ENCODE peak calls at places on chromosomes 11 and 22, in ten cellular contexts. One of them, this sample, is unnamed.
A peak's percentile ranks its signal among the peaks of the same experiment; 100 is the strongest.

GRCh38 chr22:46075764-46076531 is 74.4 kb upstream of the PPARA start:
- DNase-seq in NCI-H2029: no peak
- DNase-seq in CMK: no peak
- DNase-seq in activated T-cell treated with anti-CD3 and anti-CD28 coated beads, Interleukin-2, amount 50 U/mL, for 72 hours: no peak
- DNase-seq in CD8-positive, alpha-beta T cell: no peak
- DNase-seq in astrocyte of the cerebellum: no peak
- DNase-seq in effector memory CD8-positive, alpha-beta T cell: no peak
- DNase-seq in mesenteric fat pad: peak; percentile 81
- DNase-seq in GM23338: no peak
- DNase-seq in germinal center: no peak
- DNase-seq in this sample: no peak

GRCh38 chr11:128453444-128454336 is 133.7 kb downstream of the ETS1 start:
- DNase-seq in NCI-H2029: peak; percentile 48
- DNase-seq in CMK: no peak
- DNase-seq in activated T-cell treated with anti-CD3 and anti-CD28 coated beads, Interleukin-2, amount 50 U/mL, for 72 hours: no peak
- DNase-seq in CD8-positive, alpha-beta T cell: no peak
- DNase-seq in astrocyte of the cerebellum: peak; percentile 97
- DNase-seq in effector memory CD8-positive, alpha-beta T cell: no peak
- DNase-seq in mesenteric fat pad: no peak
- DNase-seq in GM23338: no peak
- DNase-seq in germinal center: no peak
- DNase-seq in this sample: no peak

GRCh38 chr11:72775288-72776110 is 18.3 kb downstream of the STARD10 start:
- DNase-seq in NCI-H2029: no peak
- DNase-seq in CMK: no peak
- DNase-seq in activated T-cell treated with anti-CD3 and anti-CD28 coated beads, Interleukin-2, amount 50 U/mL, for 72 hours: no peak
- DNase-seq in CD8-positive, alpha-beta T cell: no peak
- DNase-seq in astrocyte of the cerebellum: no peak
- DNase-seq in effector memory CD8-positive, alpha-beta T cell: no peak
- DNase-seq in mesenteric fat pad: no peak
- DNase-seq in GM23338: no peak
- DNase-seq in germinal center: no peak
- DNase-seq in this sample: no peak

GRCh38 chr11:13959001-13959400 is 3.5 kb upstream of the SPON1 start:
- DNase-seq in NCI-H2029: no peak
- DNase-seq in CMK: no peak
- DNase-seq in activated T-cell treated with anti-CD3 and anti-CD28 coated beads, Interleukin-2, amount 50 U/mL, for 72 hours: no peak
- DNase-seq in CD8-positive, alpha-beta T cell: no peak
- DNase-seq in astrocyte of the cerebellum: no peak
- DNase-seq in effector memory CD8-positive, alpha-beta T cell: no peak
- DNase-seq in mesenteric fat pad: no peak
- DNase-seq in GM23338: no peak
- DNase-seq in germinal center: no peak
- DNase-seq in this sample: no peak

GRCh38 chr11:47464479-47464878 is 15.5 kb upstream of the RAPSN start:
- DNase-seq in NCI-H2029: peak; percentile 60
- DNase-seq in CMK: no peak
- DNase-seq in activated T-cell treated with anti-CD3 and anti-CD28 coated beads, Interleukin-2, amount 50 U/mL, for 72 hours: no peak
- DNase-seq in CD8-positive, alpha-beta T cell: no peak
- DNase-seq in astrocyte of the cerebellum: no peak
- DNase-seq in effector memory CD8-positive, alpha-beta T cell: no peak
- DNase-seq in mesenteric fat pad: no peak
- DNase-seq in GM23338: peak; percentile 59
- DNase-seq in germinal center: no peak
- DNase-seq in this sample: peak; percentile 59

GRCh38 chr22:28345304-28345703 is 334.3 kb downstream of the TTC28 start:
- DNase-seq in NCI-H2029: no peak
- DNase-seq in CMK: no peak
- DNase-seq in activated T-cell treated with anti-CD3 and anti-CD28 coated beads, Interleukin-2, amount 50 U/mL, for 72 hours: no peak
- DNase-seq in CD8-positive, alpha-beta T cell: no peak
- DNase-seq in astrocyte of the cerebellum: no peak
- DNase-seq in effector memory CD8-positive, alpha-beta T cell: no peak
- DNase-seq in mesenteric fat pad: no peak
- DNase-seq in GM23338: peak; percentile 29
- DNase-seq in germinal center: no peak
- DNase-seq in this sample: no peak

GRCh38 chr11:130510407-130511006 is 62.1 kb downstream of the ADAMTS15 start:
- DNase-seq in NCI-H2029: no peak
- DNase-seq in CMK: no peak
- DNase-seq in activated T-cell treated with anti-CD3 and anti-CD28 coated beads, Interleukin-2, amount 50 U/mL, for 72 hours: no peak
- DNase-seq in CD8-positive, alpha-beta T cell: no peak
- DNase-seq in astrocyte of the cerebellum: peak; percentile 41
- DNase-seq in effector memory CD8-positive, alpha-beta T cell: no peak
- DNase-seq in mesenteric fat pad: no peak
- DNase-seq in GM23338: no peak
- DNase-seq in germinal center: no peak
- DNase-seq in this sample: no peak

GRCh38 chr11:107924306-107924705 is 3.9 kb upstream of the RAB39A start:
- DNase-seq in NCI-H2029: no peak
- DNase-seq in CMK: no peak
- DNase-seq in activated T-cell treated with anti-CD3 and anti-CD28 coated beads, Interleukin-2, amount 50 U/mL, for 72 hours: no peak
- DNase-seq in CD8-positive, alpha-beta T cell: no peak
- DNase-seq in astrocyte of the cerebellum: no peak
- DNase-seq in effector memory CD8-positive, alpha-beta T cell: no peak
- DNase-seq in mesenteric fat pad: no peak
- DNase-seq in GM23338: no peak
- DNase-seq in germinal center: no peak
- DNase-seq in this sample: no peak

GRCh38 chr11:18752502-18752901 is 26.5 kb upstream of the IGSF22 start:
- DNase-seq in NCI-H2029: no peak
- DNase-seq in CMK: no peak
- DNase-seq in activated T-cell treated with anti-CD3 and anti-CD28 coated beads, Interleukin-2, amount 50 U/mL, for 72 hours: no peak
- DNase-seq in CD8-positive, alpha-beta T cell: no peak
- DNase-seq in astrocyte of the cerebellum: no peak
- DNase-seq in effector memory CD8-positive, alpha-beta T cell: no peak
- DNase-seq in mesenteric fat pad: no peak
- DNase-seq in GM23338: no peak
- DNase-seq in germinal center: no peak
- DNase-seq in this sample: no peak

GRCh38 chr11:59776210-59777066 is 21.3 kb downstream of the STX3 start:
- DNase-seq in NCI-H2029: no peak
- DNase-seq in CMK: no peak
- DNase-seq in activated T-cell treated with anti-CD3 and anti-CD28 coated beads, Interleukin-2, amount 50 U/mL, for 72 hours: no peak
- DNase-seq in CD8-positive, alpha-beta T cell: no peak
- DNase-seq in astrocyte of the cerebellum: peak; percentile 41
- DNase-seq in effector memory CD8-positive, alpha-beta T cell: no peak
- DNase-seq in mesenteric fat pad: no peak
- DNase-seq in GM23338: no peak
- DNase-seq in germinal center: no peak
- DNase-seq in this sample: no peak

GRCh38 chr11:2847511-2847910 is 38.1 kb downstream of the CDKN1C start:
- DNase-seq in NCI-H2029: no peak
- DNase-seq in CMK: no peak
- DNase-seq in activated T-cell treated with anti-CD3 and anti-CD28 coated beads, Interleukin-2, amount 50 U/mL, for 72 hours: no peak
- DNase-seq in CD8-positive, alpha-beta T cell: no peak
- DNase-seq in astrocyte of the cerebellum: no peak
- DNase-seq in effector memory CD8-positive, alpha-beta T cell: no peak
- DNase-seq in mesenteric fat pad: no peak
- DNase-seq in GM23338: no peak
- DNase-seq in germinal center: no peak
- DNase-seq in this sample: no peak

GRCh38 chr11:128968916-128969315 is 26.2 kb upstream of the TP53AIP1 start:
- DNase-seq in NCI-H2029: no peak
- DNase-seq in CMK: no peak
- DNase-seq in activated T-cell treated with anti-CD3 and anti-CD28 coated beads, Interleukin-2, amount 50 U/mL, for 72 hours: no peak
- DNase-seq in CD8-positive, alpha-beta T cell: no peak
- DNase-seq in astrocyte of the cerebellum: no peak
- DNase-seq in effector memory CD8-positive, alpha-beta T cell: no peak
- DNase-seq in mesenteric fat pad: no peak
- DNase-seq in GM23338: peak; percentile 17
- DNase-seq in germinal center: no peak
- DNase-seq in this sample: no peak

GRCh38 chr11:34495724-34496377 is 17.7 kb downstream of the ELF5 start:
- DNase-seq in NCI-H2029: no peak
- DNase-seq in CMK: no peak
- DNase-seq in activated T-cell treated with anti-CD3 and anti-CD28 coated beads, Interleukin-2, amount 50 U/mL, for 72 hours: no peak
- DNase-seq in CD8-positive, alpha-beta T cell: no peak
- DNase-seq in astrocyte of the cerebellum: peak; percentile 50
- DNase-seq in effector memory CD8-positive, alpha-beta T cell: no peak
- DNase-seq in mesenteric fat pad: no peak
- DNase-seq in GM23338: no peak
- DNase-seq in germinal center: no peak
- DNase-seq in this sample: no peak

GRCh38 chr11:68328374-68329091 is 16.1 kb downstream of the LRP5 start:
- DNase-seq in NCI-H2029: no peak
- DNase-seq in CMK: no peak
- DNase-seq in activated T-cell treated with anti-CD3 and anti-CD28 coated beads, Interleukin-2, amount 50 U/mL, for 72 hours: no peak
- DNase-seq in CD8-positive, alpha-beta T cell: peak; percentile 28
- DNase-seq in astrocyte of the cerebellum: no peak
- DNase-seq in effector memory CD8-positive, alpha-beta T cell: no peak
- DNase-seq in mesenteric fat pad: no peak
- DNase-seq in GM23338: peak; percentile 75
- DNase-seq in germinal center: no peak
- DNase-seq in this sample: peak; percentile 79